ENCODE peak calls at places on chromosomes 6 and 20, in four cellular contexts. B, D, X and P are unnamed samples.
A peak's percentile ranks its signal among the peaks of the same experiment; 100 is the strongest.

GRCh38 chr20:4470375-4470774 is 251.3 kb upstream of the PRND start:
- DNase-seq in B (no peak), D (no peak), X (no peak), P (no peak)

GRCh38 chr20:17637413-17637780 is 44.6 kb downstream of the RRBP1 start:
- DNase-seq in B (no peak), D (no peak), X (no peak), P (no peak)

GRCh38 chr20:4087923-4088322 is 72.6 kb upstream of the RNF24 start:
- DNase-seq in B (no peak), D (no peak), X (no peak), P (no peak)

GRCh38 chr6:145544031-145544430 is 191.3 kb downstream of the EPM2A start:
- DNase-seq in B (no peak), D (no peak), X (no peak), P (no peak)

GRCh38 chr6:98835149-98836024 is 1.0 kb downstream of the POU3F2 start:
- DNase-seq in B (no peak), D (no peak), X (peak; percentile 44), P (no peak)

GRCh38 chr6:73203098-73203497 is 22.2 kb downstream of the KHDC1L start:
- DNase-seq in B (no peak), D (no peak), X (no peak), P (no peak)

GRCh38 chr6:147950623-147950987 is 392.0 kb upstream of the SASH1 start:
- DNase-seq in B (peak; percentile 9), D (no peak), X (no peak), P (no peak)

GRCh38 chr6:167565884-167566491 is 241.1 kb downstream of the TTLL2 start:
- DNase-seq in B (peak; percentile 52), D (peak; percentile 55), X (no peak), P (no peak)

GRCh38 chr6:153767127-153767526 is 271.9 kb upstream of the OPRM1 start:
- DNase-seq in B (no peak), D (no peak), X (no peak), P (no peak)

GRCh38 chr6:41059569-41059968 is 6.6 kb downstream of the APOBEC2 start:
- DNase-seq in B (no peak), D (no peak), X (no peak), P (no peak)

GRCh38 chr6:134853111-134854055 is 96.5 kb downstream of the ALDH8A1 start:
- DNase-seq in B (no peak), D (no peak), X (no peak), P (no peak)

GRCh38 chr6:158799051-158799792 is 19.9 kb downstream of the EZR start:
- DNase-seq in B (peak; percentile 29), D (no peak), X (no peak), P (no peak)

GRCh38 chr6:158796353-158796752 is 22.8 kb downstream of the EZR start:
- DNase-seq in B (no peak), D (no peak), X (no peak), P (no peak)

GRCh38 chr6:158798311-158798710 is 20.9 kb downstream of the EZR start:
- DNase-seq in B (no peak), D (no peak), X (no peak), P (no peak)

GRCh38 chr6:158795516-158795915 is 23.7 kb downstream of the EZR start:
- DNase-seq in B (no peak), D (no peak), X (no peak), P (no peak)

GRCh38 chr6:158797331-158798202 is 21.6 kb downstream of the EZR start:
- DNase-seq in B (no peak), D (no peak), X (no peak), P (no peak)
- H3K4me1 ChIP-seq in B (peaks cover 72% of the 10 kb centered on the region), D (peaks cover 3% of the 10 kb centered on the region), X (peaks cover 75% of the 10 kb centered on the region), P (peaks cover 5% of the 10 kb centered on the region)

GRCh38 chr6:111593516-111593824 is 12.2 kb downstream of the TRAF3IP2 start:
- DNase-seq in B (no peak), D (no peak), X (no peak), P (no peak)
- H3K36me3 ChIP-seq in B (no peaks in the 10 kb centered on the region), D (no peaks in the 10 kb centered on the region), X (no peaks in the 10 kb centered on the region), P (peaks cover 41% of the 10 kb centered on the region)

DNA sequence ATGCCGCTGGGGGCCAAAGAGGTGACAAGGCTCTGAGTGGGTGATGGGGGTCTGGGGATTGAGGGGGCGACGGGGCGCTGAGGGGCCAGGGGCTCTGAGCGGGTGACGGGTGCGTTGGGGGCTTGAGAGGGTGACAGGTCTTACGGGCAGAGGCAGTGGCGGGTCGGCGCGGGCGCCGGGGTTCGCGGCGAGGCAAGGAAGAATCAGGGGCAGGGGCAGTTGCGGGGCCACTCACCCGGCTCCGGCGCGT is 146 bp downstream of the ZNFX1 start:
- DNase-seq in B (no peak), D (no peak), X (no peak), P (no peak)
- H3K4me1 ChIP-seq in B (peaks cover 75% of the 10 kb centered on the region), D (peaks cover 23% of the 10 kb centered on the region), X (peaks cover 28% of the 10 kb centered on the region), P (peaks cover 58% of the 10 kb centered on the region)

DNA sequence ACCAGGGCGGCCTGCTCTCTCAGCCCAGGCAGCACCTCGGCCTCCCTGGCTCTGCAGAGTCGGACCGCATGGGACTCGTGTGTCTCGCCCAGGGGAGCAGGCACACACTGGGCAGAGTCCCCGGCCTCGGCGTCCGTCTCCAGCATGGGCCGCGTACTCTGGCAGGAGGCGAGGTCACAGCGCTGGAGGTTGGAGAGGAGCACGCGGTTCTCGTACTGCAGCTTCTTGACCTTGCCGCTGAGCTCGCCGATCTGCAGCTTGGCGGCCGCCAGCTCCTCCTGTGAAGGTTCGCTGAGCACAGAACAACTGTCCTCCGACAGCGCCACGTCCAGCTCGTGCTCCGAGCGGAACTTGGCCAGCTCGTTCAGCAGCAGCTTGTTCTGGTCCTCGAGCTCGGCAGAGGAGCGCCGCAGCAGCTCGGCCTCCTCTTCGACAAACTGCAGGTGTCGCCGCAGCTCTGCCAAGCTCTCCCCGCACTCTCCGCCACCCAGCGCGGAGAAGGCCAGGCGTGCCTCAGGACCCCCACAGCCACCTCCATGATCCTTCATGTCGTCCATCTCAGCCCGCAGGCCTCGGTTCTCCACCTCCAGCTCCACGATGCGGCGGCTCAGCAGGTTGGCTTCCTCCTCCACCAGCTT is 42.0 kb upstream of the DSN1 start:
- DNase-seq in B (no peak), D (no peak), X (no peak), P (no peak)
- H3K36me3 ChIP-seq in B (no peaks in the 10 kb centered on the region), D (peaks cover 3% of the 10 kb centered on the region), X (no peaks in the 10 kb centered on the region), P (peaks cover 74% of the 10 kb centered on the region)

DNA sequence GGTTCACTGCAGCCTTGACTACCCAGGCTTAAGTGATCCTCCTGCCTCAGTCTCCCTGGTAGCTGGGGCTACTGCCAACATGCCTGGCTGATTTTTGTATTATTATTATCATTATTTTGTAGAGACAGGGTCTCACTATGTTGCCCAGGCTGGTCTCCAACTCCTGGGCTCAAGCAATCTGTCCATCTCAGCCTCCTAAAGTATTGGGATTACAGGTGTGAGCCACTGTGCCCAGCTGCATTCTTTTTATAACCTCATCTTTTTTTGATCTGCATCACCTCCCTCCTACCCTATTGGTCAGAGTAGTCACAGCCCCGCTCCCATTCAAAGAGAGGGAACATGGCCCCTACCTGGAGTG is 23.6 kb upstream of the IER3 start:
- DNase-seq in B (no peak), D (no peak), X (no peak), P (no peak)
- H3K4me1 ChIP-seq in B (peaks cover 54% of the 10 kb centered on the region), D (peaks cover 4% of the 10 kb centered on the region), X (peaks cover 14% of the 10 kb centered on the region), P (peaks cover 39% of the 10 kb centered on the region)

GRCh38 chr6:112144145-112144926 is 56.9 kb downstream of the FAM229B start:
- DNase-seq in B (no peak), D (no peak), X (no peak), P (no peak)

GRCh38 chr6:112139052-112139451 is 51.7 kb downstream of the FAM229B start:
- DNase-seq in B (no peak), D (no peak), X (no peak), P (no peak)

GRCh38 chr6:112145080-112145573 is 57.7 kb downstream of the FAM229B start:
- DNase-seq in B (no peak), D (no peak), X (no peak), P (no peak)

GRCh38 chr6:112141707-112142106 is 54.3 kb downstream of the FAM229B start:
- DNase-seq in B (no peak), D (no peak), X (no peak), P (no peak)
- H3K36me3 ChIP-seq in B (no peaks in the 10 kb centered on the region), D (no peaks in the 10 kb centered on the region), X (no peaks in the 10 kb centered on the region), P (no peaks in the 10 kb centered on the region)

GRCh38 chr20:38857703-38858102 is 52.2 kb downstream of the PPP1R16B start:
- DNase-seq in B (no peak), D (no peak), X (no peak), P (no peak)
- H3K4me1 ChIP-seq in B (no peaks in the 10 kb centered on the region), D (no peaks in the 10 kb centered on the region), X (no peaks in the 10 kb centered on the region), P (no peaks in the 10 kb centered on the region)

GRCh38 chr20:47222728-47223127 is 133.8 kb downstream of the ZMYND8 start:
- DNase-seq in B (no peak), D (no peak), X (no peak), P (no peak)

GRCh38 chr20:47224300-47224791 is 132.2 kb downstream of the ZMYND8 start:
- DNase-seq in B (no peak), D (no peak), X (no peak), P (no peak)

GRCh38 chr20:47225458-47225857 is 131.0 kb downstream of the ZMYND8 start:
- DNase-seq in B (no peak), D (no peak), X (no peak), P (no peak)

GRCh38 chr20:47224857-47225256 is 131.6 kb downstream of the ZMYND8 start:
- DNase-seq in B (no peak), D (no peak), X (no peak), P (no peak)

GRCh38 chr20:47223896-47224295 is 132.6 kb downstream of the ZMYND8 start:
- DNase-seq in B (no peak), D (no peak), X (no peak), P (no peak)
- H3K36me3 ChIP-seq in B (no peaks in the 10 kb centered on the region), D (no peaks in the 10 kb centered on the region), X (peaks cover 3% of the 10 kb centered on the region), P (peaks cover 93% of the 10 kb centered on the region)

DNA sequence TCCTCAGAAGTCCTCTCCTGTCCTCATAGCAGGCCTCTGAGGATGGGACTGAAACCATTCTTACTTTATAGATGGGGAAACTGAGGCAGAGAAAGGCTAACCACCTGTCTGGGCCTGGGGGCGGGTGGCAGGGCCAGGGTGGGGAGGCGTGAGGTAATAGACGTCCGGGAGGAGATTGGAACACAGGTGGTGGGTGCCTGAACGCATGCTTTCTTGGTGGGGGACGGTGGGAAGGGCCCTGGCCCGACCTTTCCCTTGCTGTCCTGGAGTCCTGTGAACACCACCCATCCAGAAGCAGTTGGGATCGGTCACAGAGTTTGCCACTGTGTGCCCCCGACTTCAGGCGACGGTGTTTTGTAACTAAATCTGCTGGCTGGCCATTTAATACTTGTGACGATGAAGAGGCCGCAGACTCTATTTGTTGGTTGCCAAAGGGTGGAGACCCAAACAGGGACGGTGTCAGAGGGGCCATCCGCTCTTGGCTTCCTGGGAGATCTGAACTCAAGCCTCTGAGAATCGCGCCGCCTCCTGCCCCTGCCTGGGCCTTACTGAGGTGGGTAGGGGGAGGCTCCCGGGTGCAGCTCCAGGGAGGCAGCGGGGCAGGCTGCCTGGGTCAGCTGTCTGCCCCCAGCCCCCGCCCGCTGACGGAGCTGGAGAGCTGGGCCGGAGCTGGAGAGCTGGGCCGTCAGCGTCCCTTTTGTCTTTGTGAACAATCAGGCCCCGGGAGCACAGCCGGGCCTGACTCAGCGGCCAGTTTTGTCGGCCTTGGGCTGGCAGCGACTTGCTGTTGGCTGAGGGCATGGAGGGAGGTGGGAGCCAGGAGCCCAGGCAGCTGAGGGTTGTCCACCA is 4.1 kb downstream of the RBM38 start:
- DNase-seq in B (peak; percentile 82), D (peak; percentile 86), X (peak; percentile 68), P (no peak)
- H3K4me1 ChIP-seq in B (peaks cover 91% of the 10 kb centered on the region), D (peaks cover 26% of the 10 kb centered on the region), X (peaks cover 54% of the 10 kb centered on the region), P (peaks cover 75% of the 10 kb centered on the region)

GRCh38 chr6:101433141-101433540 is 39.6 kb downstream of the GRIK2 start:
- DNase-seq in B (no peak), D (no peak), X (no peak), P (no peak)
- H3K36me3 ChIP-seq in B (no peaks in the 10 kb centered on the region), D (no peaks in the 10 kb centered on the region), X (no peaks in the 10 kb centered on the region), P (no peaks in the 10 kb centered on the region)